ENCODE peak calls at places on chromosomes 1 and 21, in nine cellular contexts. M is lower lobe of right lung, X is aorta, W is Peyer's patch, J is GM12878, S is fibroblast of lung, U is cardiac muscle cell, G is transverse colon, Z is endodermal cell. L is an unnamed sample. For H3K4me1, the result is how much of the 10 kb centered on the place peaks cover.

GRCh38 chr1:91020967-91021685 is 709 bp downstream of the ZNF644 start:
- DNase-seq in M (peak), X (peak), W (peak), J (no peak), S (peak), U (peak), G (peak), Z (peak), L (peak)

GRCh38 chr1:17227358-17227915 is 21.5 kb upstream of the PADI3 start:
- DNase-seq in M (no peak), X (no peak), W (no peak), J (no peak), S (no peak), U (no peak), G (no peak), Z (no peak), L (no peak)

GRCh38 chr1:152777510-152778137 is 2.7 kb downstream of the LCE1F start:
- DNase-seq in M (no peak), X (no peak), W (no peak), J (no peak), S (no peak), U (no peak), G (no peak), Z (peak), L (no peak)

GRCh38 chr1:100606438-100606837 is 68.5 kb downstream of the GPR88 start:
- DNase-seq in M (no peak), X (no peak), W (peak), J (no peak), S (peak), U (peak), G (peak), Z (peak), L (peak)

GRCh38 chr21:43810505-43811261 is 21.3 kb downstream of the RRP1 start:
- DNase-seq in M (peak), X (peak), W (peak), J (peak), S (peak), U (peak), G (peak), Z (peak), L (peak)

GRCh38 chr1:3772715-3773571 is at the start of gene SMIM1:
- DNase-seq in M (peak), X (peak), W (peak), J (no peak), S (no peak), U (no peak), G (peak), Z (peak), L (peak)

GRCh38 chr1:8733463-8733862 is 84.0 kb downstream of the RERE start:
- DNase-seq in M (no peak), X (no peak), W (no peak), J (no peak), S (no peak), U (no peak), G (no peak), Z (no peak), L (no peak)

GRCh38 chr1:109805486-109806180 is 41.9 kb upstream of the EPS8L3 start:
- DNase-seq in M (peak), X (peak), W (peak), J (no peak), S (peak), U (no peak), G (peak), Z (peak), L (no peak)

GRCh38 chr1:30877205-30877912 is 31.2 kb downstream of the SDC3 start:
- DNase-seq in M (peak), X (peak), W (peak), J (no peak), S (peak), U (no peak), G (peak), Z (no peak), L (peak)

GRCh38 chr1:12464627-12465056 is 153.4 kb downstream of the DHRS3 start:
- DNase-seq in M (peak), X (peak), W (no peak), J (no peak), S (peak), U (no peak), G (no peak), Z (no peak), L (peak)

GRCh38 chr1:40014812-40015594 is 25.5 kb upstream of the CAP1 start:
- DNase-seq in M (no peak), X (no peak), W (no peak), J (no peak), S (peak), U (no peak), G (no peak), Z (peak), L (no peak)

GRCh38 chr1:171346866-171347265 is 32.9 kb downstream of the FMO4 start:
- DNase-seq in M (no peak), X (no peak), W (no peak), J (no peak), S (peak), U (no peak), G (no peak), Z (no peak), L (no peak)

GRCh38 chr21:44794031-44794374 is 7.6 kb downstream of the UBE2G2 start:
- DNase-seq in M (no peak), X (no peak), W (no peak), J (no peak), S (no peak), U (no peak), G (no peak), Z (peak), L (no peak)

GRCh38 chr1:69533343-69533742 is 34.4 kb upstream of the LRRC7 start:
- DNase-seq in M (no peak), X (no peak), W (no peak), J (no peak), S (no peak), U (no peak), G (no peak), Z (no peak), L (no peak)

GRCh38 chr1:101081496-101082282 is 56.1 kb upstream of the DPH5 start:
- DNase-seq in M (no peak), X (no peak), W (no peak), J (no peak), S (no peak), U (no peak), G (no peak), Z (no peak), L (no peak)

GRCh38 chr1:169466259-169467230 is 19.2 kb downstream of the SLC19A2 start:
- DNase-seq in M (no peak), X (no peak), W (peak), J (no peak), S (peak), U (peak), G (peak), Z (peak), L (peak)

GRCh38 chr1:59767119-59767518 is 47.6 kb upstream of the HOOK1 start:
- DNase-seq in M (no peak), X (no peak), W (no peak), J (no peak), S (no peak), U (no peak), G (no peak), Z (no peak), L (no peak)

GRCh38 chr1:65260851-65261473 is 48.4 kb upstream of the DNAJC6 start:
- DNase-seq in M (no peak), X (no peak), W (no peak), J (no peak), S (peak), U (no peak), G (no peak), Z (no peak), L (peak)

GRCh38 chr1:241964550-241965241 is 7.1 kb downstream of the BECN2 start:
- DNase-seq in M (peak), X (peak), W (no peak), J (no peak), S (no peak), U (no peak), G (peak), Z (no peak), L (no peak)

GRCh38 chr1:50488403-50488802 is 65.2 kb upstream of the DMRTA2 start:
- DNase-seq in M (no peak), X (no peak), W (no peak), J (no peak), S (peak), U (no peak), G (no peak), Z (no peak), L (no peak)

GRCh38 chr1:6899141-6899540 is 113.9 kb downstream of the CAMTA1 start:
- DNase-seq in M (no peak), X (no peak), W (no peak), J (no peak), S (no peak), U (no peak), G (no peak), Z (no peak), L (no peak)

GRCh38 chr1:33182452-33182851 is 609 bp upstream of the TRIM62 start:
- DNase-seq in M (no peak), X (no peak), W (no peak), J (no peak), S (peak), U (peak), G (no peak), Z (no peak), L (peak)

GRCh38 chr1:223363057-223363855 is 720 bp downstream of the SUSD4 start:
- DNase-seq in M (peak), X (peak), W (no peak), J (no peak), S (peak), U (peak), G (peak), Z (peak), L (peak)

GRCh38 chr1:26295194-26296138 is 11.0 kb downstream of the UBXN11 start:
- DNase-seq in M (no peak), X (no peak), W (no peak), J (no peak), S (no peak), U (no peak), G (no peak), Z (no peak), L (no peak)
- H3K4me1 ChIP-seq in M (under half), X (under half), W (under half), J (under half), S (under half), U (under half), G (under half), Z (under half), L (under half)

GRCh38 chr1:94102126-94102525 is 18.8 kb downstream of the ABCA4 start:
- DNase-seq in M (no peak), X (no peak), W (no peak), J (no peak), S (no peak), U (no peak), G (no peak), Z (no peak), L (no peak)

GRCh38 chr1:94105501-94105952 is 15.4 kb downstream of the ABCA4 start:
- DNase-seq in M (no peak), X (no peak), W (no peak), J (no peak), S (no peak), U (no peak), G (no peak), Z (peak), L (no peak)

GRCh38 chr1:94104127-94104684 is 16.7 kb downstream of the ABCA4 start:
- DNase-seq in M (no peak), X (no peak), W (no peak), J (no peak), S (no peak), U (no peak), G (no peak), Z (peak), L (no peak)

GRCh38 chr1:94104776-94105462 is 16.0 kb downstream of the ABCA4 start:
- DNase-seq in M (no peak), X (no peak), W (peak), J (no peak), S (no peak), U (no peak), G (no peak), Z (peak), L (no peak)

GRCh38 chr1:94103608-94104007 is 17.3 kb downstream of the ABCA4 start:
- DNase-seq in M (no peak), X (no peak), W (no peak), J (no peak), S (no peak), U (no peak), G (no peak), Z (peak), L (no peak)
- H3K4me1 ChIP-seq in M (under half), X (under half), W (under half), J (under half), S (under half), U (under half), G (under half), Z (under half), L (under half)

GRCh38 chr1:44632511-44633072 is 41.7 kb downstream of the TMEM53 start:
- DNase-seq in M (no peak), X (no peak), W (no peak), J (no peak), S (no peak), U (no peak), G (no peak), Z (no peak), L (peak)

GRCh38 chr1:44631333-44631646 is 43.0 kb downstream of the TMEM53 start:
- DNase-seq in M (peak), X (no peak), W (no peak), J (no peak), S (no peak), U (no peak), G (no peak), Z (no peak), L (no peak)

GRCh38 chr1:44630116-44630515 is 44.2 kb downstream of the TMEM53 start:
- DNase-seq in M (no peak), X (no peak), W (no peak), J (no peak), S (peak), U (no peak), G (no peak), Z (no peak), L (no peak)

GRCh38 chr1:44631647-44632510 is 42.4 kb downstream of the TMEM53 start:
- DNase-seq in M (peak), X (peak), W (peak), J (peak), S (peak), U (peak), G (peak), Z (peak), L (peak)

DNA sequence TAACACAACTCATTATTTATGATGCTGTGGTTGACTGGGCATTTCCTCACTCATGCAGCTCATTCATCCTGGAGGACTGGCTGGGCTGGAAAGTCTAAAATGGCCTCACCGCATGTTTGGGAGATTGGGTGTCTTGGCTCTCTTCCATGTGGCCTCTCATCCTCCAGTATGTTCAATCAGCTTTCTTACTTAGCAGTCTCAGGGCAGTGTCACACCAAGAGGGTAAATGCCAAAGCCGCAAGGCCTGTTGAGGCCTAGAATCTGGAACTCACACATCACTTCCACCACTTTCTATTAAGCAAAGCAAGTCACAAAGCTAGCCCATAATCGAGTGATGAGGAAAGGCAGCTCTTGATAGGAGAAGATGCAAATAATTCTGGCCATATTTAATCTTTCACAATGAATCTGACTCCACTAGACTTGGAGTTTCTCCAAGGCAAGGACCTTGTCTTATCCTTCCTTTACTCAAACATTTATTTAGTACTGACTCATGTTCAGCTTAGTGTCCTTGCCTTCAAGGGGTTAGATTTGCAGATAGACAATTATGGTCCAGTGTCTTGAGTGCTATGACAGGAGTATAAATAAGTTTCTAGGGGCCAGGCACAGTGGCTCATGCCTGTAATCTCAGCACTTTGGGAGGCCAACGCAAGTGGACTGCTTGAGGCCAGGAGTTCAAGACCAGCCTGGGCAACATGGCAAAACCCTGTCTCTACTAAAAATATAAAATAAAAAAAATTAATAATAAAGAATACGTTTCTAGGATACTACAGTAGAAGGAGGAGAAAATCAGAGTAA is 45.1 kb downstream of the TMEM53 start:
- DNase-seq in M (no peak), X (no peak), W (no peak), J (no peak), S (peak), U (no peak), G (no peak), Z (no peak), L (no peak)
- H3K4me1 ChIP-seq in M (under half), X (under half), W (under half), J (under half), S (under half), U (under half), G (under half), Z (under half), L (under half)

GRCh38 chr1:56448529-56448928 is 130.8 kb downstream of the PLPP3 start:
- DNase-seq in M (no peak), X (no peak), W (no peak), J (no peak), S (no peak), U (no peak), G (no peak), Z (no peak), L (no peak)

GRCh38 chr1:56448937-56449336 is 130.4 kb downstream of the PLPP3 start:
- DNase-seq in M (no peak), X (no peak), W (peak), J (no peak), S (no peak), U (no peak), G (no peak), Z (no peak), L (peak)

GRCh38 chr1:56446531-56447098 is 132.7 kb downstream of the PLPP3 start:
- DNase-seq in M (no peak), X (no peak), W (no peak), J (no peak), S (peak), U (no peak), G (peak), Z (no peak), L (no peak)

GRCh38 chr1:56450004-56450666 is 129.2 kb downstream of the PLPP3 start:
- DNase-seq in M (no peak), X (no peak), W (no peak), J (no peak), S (no peak), U (no peak), G (no peak), Z (peak), L (peak)

GRCh38 chr1:56447732-56448276 is 131.6 kb downstream of the PLPP3 start:
- DNase-seq in M (no peak), X (no peak), W (no peak), J (no peak), S (no peak), U (no peak), G (no peak), Z (no peak), L (no peak)
- H3K4me1 ChIP-seq in M (under half), X (under half), W (under half), J (under half), S (under half), U (under half), G (under half), Z (under half), L (under half)

GRCh38 chr1:159941139-159941866 is 4.1 kb downstream of the IGSF9 start:
- DNase-seq in M (no peak), X (peak), W (no peak), J (no peak), S (no peak), U (no peak), G (no peak), Z (no peak), L (no peak)

GRCh38 chr1:159939603-159940002 is 5.8 kb downstream of the IGSF9 start:
- DNase-seq in M (no peak), X (no peak), W (no peak), J (no peak), S (no peak), U (no peak), G (no peak), Z (no peak), L (no peak)

GRCh38 chr1:159938905-159939587 is 6.4 kb downstream of the IGSF9 start:
- DNase-seq in M (no peak), X (peak), W (no peak), J (no peak), S (no peak), U (no peak), G (no peak), Z (no peak), L (no peak)

GRCh38 chr1:159938221-159938852 is 7.1 kb downstream of the IGSF9 start:
- DNase-seq in M (no peak), X (peak), W (peak), J (no peak), S (no peak), U (no peak), G (no peak), Z (no peak), L (peak)

GRCh38 chr1:159940006-159940620 is 5.3 kb downstream of the IGSF9 start:
- DNase-seq in M (no peak), X (peak), W (no peak), J (no peak), S (no peak), U (no peak), G (no peak), Z (no peak), L (no peak)
- H3K4me1 ChIP-seq in M (under half), X (under half), W (under half), J (under half), S (under half), U (under half), G (under half), Z (under half), L (half or more)

GRCh38 chr1:23559985-23560755 is 869 bp upstream of the ID3 start:
- DNase-seq in M (no peak), X (no peak), W (no peak), J (no peak), S (peak), U (peak), G (no peak), Z (no peak), L (no peak)

GRCh38 chr1:23562138-23562819 is 3.0 kb upstream of the ID3 start:
- DNase-seq in M (peak), X (peak), W (peak), J (no peak), S (peak), U (peak), G (peak), Z (peak), L (peak)

GRCh38 chr1:23563003-23563402 is 3.7 kb upstream of the ID3 start:
- DNase-seq in M (no peak), X (no peak), W (no peak), J (no peak), S (no peak), U (no peak), G (no peak), Z (no peak), L (no peak)

GRCh38 chr1:23561076-23561812 is 1.9 kb upstream of the ID3 start:
- DNase-seq in M (peak), X (no peak), W (no peak), J (no peak), S (peak), U (no peak), G (no peak), Z (no peak), L (no peak)

DNA sequence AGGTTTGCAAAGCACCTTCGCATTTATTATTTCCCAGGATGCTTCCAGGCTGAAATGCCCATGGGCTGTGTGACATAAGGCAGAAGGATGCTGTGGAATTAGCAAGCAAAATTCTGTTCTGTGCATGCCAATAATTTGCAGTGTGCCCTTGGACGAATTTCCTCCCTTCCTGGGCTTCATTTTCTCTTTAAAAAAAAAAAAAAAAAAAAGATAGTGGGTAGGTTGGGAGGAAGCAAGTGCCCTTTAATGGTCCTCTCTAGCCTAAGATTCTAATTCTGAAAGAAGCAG is 2.5 kb upstream of the ID3 start:
- DNase-seq in M (no peak), X (no peak), W (no peak), J (no peak), S (peak), U (no peak), G (no peak), Z (no peak), L (no peak)
- H3K4me1 ChIP-seq in M (half or more), X (under half), W (under half), J (under half), S (under half), U (under half), G (under half), Z (under half), L (under half)